ENCODE peak calls at places on chromosome 2, in six cellular contexts. M is lower lobe of right lung; Y is astrocyte; R is naive thymus-derived CD4-positive, alpha-beta T cell; G is CD8-positive, alpha-beta memory T cell; O is HepG2. H is an unnamed sample.

GRCh38 chr2:69616755-69617154 is 26.8 kb downstream of the AAK1 start:
- DNase-seq in G (peak; percentile 44), Y (peak; percentile 45), O (no peak), M (no peak), R (no peak), H (peak; percentile 23)

GRCh38 chr2:152415231-152415642 is 80.3 kb downstream of the FMNL2 start:
- DNase-seq in Y (peak; percentile 73), R (no peak), M (no peak), O (peak; percentile 79), G (no peak), H (no peak)

GRCh38 chr2:227297052-227297451 is 28.0 kb upstream of the MFF start:
- DNase-seq in O (no peak), M (no peak), R (no peak), G (no peak), Y (peak; percentile 6), H (no peak)

GRCh38 chr2:192579965-192580700 is 385.4 kb upstream of the TMEFF2 start:
- DNase-seq in R (no peak), Y (no peak), G (no peak), O (no peak), M (no peak), H (no peak)

GRCh38 chr2:176554107-176555048 is 285.1 kb downstream of the MTX2 start:
- DNase-seq in R (peak; percentile 47), Y (peak; percentile 52), M (no peak), G (peak; percentile 38), O (peak; percentile 34), H (no peak)

GRCh38 chr2:98898423-98898841 is 37.6 kb downstream of the CRACDL start:
- DNase-seq in Y (no peak), G (no peak), R (no peak), M (no peak), O (no peak), H (no peak)

GRCh38 chr2:204078003-204078698 is 141.6 kb downstream of the ICOS start:
- DNase-seq in M (no peak), G (no peak), O (no peak), R (no peak), Y (no peak), H (no peak)

GRCh38 chr2:152456262-152456661 is 121.3 kb downstream of the FMNL2 start:
- DNase-seq in M (no peak), R (no peak), Y (peak; percentile 70), O (peak; percentile 52), G (no peak), H (no peak)

GRCh38 chr2:74919827-74920226 is 38.6 kb upstream of the POLE4 start:
- DNase-seq in M (peak; percentile 83), G (peak; percentile 65), O (peak; percentile 31), Y (no peak), R (peak; percentile 67), H (peak; percentile 58)

GRCh38 chr2:225464346-225465025 is 65.0 kb downstream of the NYAP2 start:
- DNase-seq in M (no peak), R (peak; percentile 33), O (no peak), Y (no peak), G (peak; percentile 30), H (no peak)

GRCh38 chr2:168913495-168913894 is 12.4 kb downstream of the G6PC2 start:
- DNase-seq in G (no peak), R (no peak), M (no peak), Y (no peak), O (no peak), H (no peak)

GRCh38 chr2:144511945-144512344 is 8.0 kb downstream of the ZEB2 start:
- DNase-seq in M (no peak), Y (no peak), G (no peak), O (no peak), R (no peak), H (no peak)

GRCh38 chr2:171966268-171966667 is 33.5 kb upstream of the METAP1D start:
- DNase-seq in Y (no peak), M (no peak), O (no peak), R (no peak), G (no peak), H (no peak)

GRCh38 chr2:27262379-27263286 is at the start of gene SLC30A3:
- DNase-seq in Y (no peak), G (peak; percentile 54), O (no peak), R (peak; percentile 43), M (peak; percentile 74), H (peak; percentile 63)

GRCh38 chr2:216023055-216023648 is 9.8 kb upstream of the MREG start:
- DNase-seq in Y (peak; percentile 10), G (peak; percentile 26), R (peak; percentile 25), O (peak; percentile 66), M (no peak), H (no peak)

GRCh38 chr2:14634885-14635871 is 2.7 kb downstream of the LRATD1 start:
- DNase-seq in G (no peak), M (peak; percentile 77), Y (peak; percentile 60), O (no peak), R (no peak), H (no peak)

GRCh38 chr2:29455202-29455885 is 340.1 kb downstream of the CLIP4 start:
- DNase-seq in M (no peak), R (no peak), O (no peak), Y (no peak), G (no peak), H (no peak)

GRCh38 chr2:168289880-168290279 is 42.5 kb upstream of the STK39 start:
- DNase-seq in R (no peak), G (no peak), Y (no peak), O (no peak), M (no peak), H (no peak)

GRCh38 chr2:234378440-234378839 is 118.4 kb downstream of the ARL4C start:
- DNase-seq in O (no peak), R (no peak), G (no peak), M (no peak), Y (peak; percentile 58), H (no peak)

GRCh38 chr2:160338891-160339290 is 138.8 kb upstream of the ITGB6 start:
- DNase-seq in M (no peak), O (no peak), R (no peak), G (no peak), Y (peak; percentile 26), H (no peak)

GRCh38 chr2:226891780-226892590 is 56.1 kb downstream of the RHBDD1 start:
- DNase-seq in O (no peak), Y (peak; percentile 82), M (no peak), R (no peak), G (no peak), H (no peak)

GRCh38 chr2:204645018-204645775 is 99.9 kb downstream of the PARD3B start:
- DNase-seq in R (no peak), Y (peak; percentile 47), G (no peak), M (no peak), O (no peak), H (no peak)

GRCh38 chr2:178279142-178279541 is 84.8 kb downstream of the OSBPL6 start:
- DNase-seq in Y (peak; percentile 97), G (no peak), O (no peak), M (no peak), R (no peak), H (no peak)

GRCh38 chr2:6959751-6960150 is 42.5 kb downstream of the RNF144A start:
- DNase-seq in M (no peak), R (no peak), G (no peak), Y (no peak), O (no peak), H (no peak)

GRCh38 chr2:25023333-25023732 is 18.5 kb upstream of the EFR3B start:
- DNase-seq in R (no peak), G (no peak), O (no peak), Y (no peak), M (no peak), H (no peak)

GRCh38 chr2:74584088-74584645 is 29.6 kb downstream of the DOK1 start:
- DNase-seq in G (no peak), O (no peak), Y (peak; percentile 47), R (no peak), M (no peak), H (no peak)

DNA sequence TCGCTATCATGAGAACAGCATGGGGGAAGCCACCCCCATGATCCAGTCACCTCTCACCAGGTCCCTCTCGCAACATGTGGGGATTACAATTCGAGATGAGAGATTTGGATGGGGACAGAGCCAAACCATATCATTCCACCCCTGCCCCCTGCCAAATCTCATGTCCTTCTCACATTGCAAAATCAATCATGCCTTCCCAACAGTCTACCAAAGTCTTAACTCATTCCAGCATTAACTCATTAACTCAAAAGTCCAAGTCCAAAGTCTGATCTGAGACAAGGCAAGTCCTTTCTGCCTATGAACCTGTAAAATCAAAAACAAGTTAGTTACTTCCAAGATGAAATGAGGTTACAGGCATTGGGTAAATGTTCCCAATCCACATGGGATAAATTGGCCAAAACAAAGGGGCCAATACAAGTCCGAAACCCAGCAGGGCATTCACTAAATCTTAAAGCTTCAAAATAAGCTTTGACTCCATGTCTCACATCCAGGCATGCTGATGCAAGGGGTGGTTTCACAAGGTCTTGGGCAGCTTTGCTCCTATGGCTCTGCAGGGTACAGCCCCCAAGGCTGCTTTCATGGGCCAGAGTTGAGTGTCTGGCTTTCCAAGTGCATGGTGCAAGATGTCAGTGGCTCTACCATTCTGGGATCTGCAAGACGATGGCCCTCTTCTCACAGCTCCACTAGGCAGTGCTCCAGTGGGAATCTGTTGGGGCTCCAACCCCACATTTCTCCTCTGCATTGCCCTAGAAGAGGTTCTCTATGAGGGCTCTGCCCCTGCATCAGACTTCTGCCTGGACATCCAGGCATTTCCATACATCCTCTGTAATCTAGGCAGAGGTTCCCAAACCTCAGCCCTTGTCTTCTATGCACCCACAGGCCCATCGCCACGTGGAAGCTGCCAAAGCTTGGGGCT is 14.8 kb downstream of the TAF1B start:
- DNase-seq in G (no peak), R (no peak), Y (no peak), O (peak; percentile 15), M (no peak), H (no peak)
- H3K9me3 ChIP-seq in G (no peaks in the 10 kb centered on the region), R (no peaks in the 10 kb centered on the region), Y (peaks cover 13% of the 10 kb centered on the region), O (peaks cover 46% of the 10 kb centered on the region), M (peaks cover 8% of the 10 kb centered on the region), H (no peaks in the 10 kb centered on the region)

DNA sequence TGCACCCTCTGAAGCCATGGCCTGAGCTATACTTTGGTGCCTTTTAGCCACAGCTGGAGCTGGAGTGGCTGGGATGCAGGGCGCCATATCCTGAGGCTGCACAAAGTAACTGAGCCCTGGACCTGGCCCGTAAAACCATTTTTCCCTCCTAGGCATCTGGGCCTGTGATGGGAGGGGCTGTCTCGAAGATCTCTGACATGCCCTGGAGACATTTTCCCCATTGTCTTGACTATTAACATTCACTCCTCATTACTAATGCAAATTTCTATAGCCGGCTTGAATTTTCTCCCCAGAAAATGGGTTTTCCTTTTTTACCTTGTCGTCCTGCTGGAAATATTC is 15.4 kb downstream of the TAF1B start:
- DNase-seq in Y (no peak), R (no peak), M (no peak), G (no peak), O (no peak), H (no peak)
- H3K9me3 ChIP-seq in Y (peaks cover 13% of the 10 kb centered on the region), R (no peaks in the 10 kb centered on the region), M (peaks cover 8% of the 10 kb centered on the region), G (no peaks in the 10 kb centered on the region), O (peaks cover 46% of the 10 kb centered on the region), H (no peaks in the 10 kb centered on the region)

GRCh38 chr2:57575703-57576268 is 470.8 kb upstream of the VRK2 start:
- DNase-seq in Y (no peak), R (no peak), O (no peak), M (no peak), G (no peak), H (no peak)
- H3K9me3 ChIP-seq in Y (no peaks in the 10 kb centered on the region), R (no peaks in the 10 kb centered on the region), O (no peaks in the 10 kb centered on the region), M (no peaks in the 10 kb centered on the region), G (no peaks in the 10 kb centered on the region), H (no peaks in the 10 kb centered on the region)

DNA sequence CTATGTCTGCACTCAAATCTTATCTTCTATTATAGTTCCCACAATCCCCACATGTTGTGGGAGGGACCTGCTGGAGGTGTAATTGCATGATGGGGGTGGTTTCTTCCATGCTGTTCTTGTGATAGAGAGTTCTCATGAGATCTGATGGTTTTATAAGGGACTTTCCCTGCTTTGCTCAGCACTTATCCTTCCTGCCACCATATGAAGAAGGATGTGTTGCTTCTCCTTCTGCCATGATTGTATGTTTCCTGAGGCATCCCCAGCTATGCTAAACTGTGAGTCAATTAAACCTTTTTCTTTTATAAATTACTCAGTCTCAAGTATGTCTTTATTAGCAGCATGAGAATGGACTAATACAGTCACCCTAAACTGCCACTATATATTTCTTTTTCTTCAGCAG is 79.1 kb downstream of the SH3YL1 start:
- DNase-seq in M (no peak), Y (no peak), R (no peak), G (no peak), O (no peak), H (no peak)
- H3K9me3 ChIP-seq in M (peaks cover 4% of the 10 kb centered on the region), Y (peaks cover 3% of the 10 kb centered on the region), R (no peaks in the 10 kb centered on the region), G (peaks cover 3% of the 10 kb centered on the region), O (peaks cover 56% of the 10 kb centered on the region), H (no peaks in the 10 kb centered on the region)